ENCODE peak calls at places on chromosomes 11 and 22, in ten cellular contexts. O, Q, R, S, T, C, J, E, D and U are unnamed samples. For H3K36me3, the result is how much of the 10 kb centered on the place peaks cover.

GRCh38 chr11:110339456-110339855 is 43.0 kb upstream of the RDX start:
- DNase-seq in R (no peak), O (no peak), C (no peak), S (no peak), E (no peak), Q (no peak), J (no peak), D (no peak), T (no peak), U (no peak)

GRCh38 chr11:43632171-43632570 is 48.4 kb upstream of the HSD17B12 start:
- DNase-seq in J (no peak), O (no peak), C (no peak), S (no peak), E (no peak), Q (no peak), T (no peak), D (no peak), R (no peak), U (no peak)

GRCh38 chr11:13940611-13941256 is 21.8 kb upstream of the SPON1 start:
- DNase-seq in O (no peak), S (no peak), J (no peak), C (no peak), R (no peak), Q (no peak), T (no peak), D (no peak), E (no peak), U (no peak)

GRCh38 chr11:102603091-102603490 is 22.0 kb downstream of the MMP20 start:
- DNase-seq in D (no peak), E (no peak), J (peak), Q (no peak), T (no peak), S (no peak), R (no peak), C (no peak), O (no peak), U (no peak)

GRCh38 chr22:46577361-46578249 is 40.2 kb upstream of the CELSR1 start:
- DNase-seq in J (no peak), T (no peak), C (peak), R (no peak), S (peak), D (peak), Q (peak), O (peak), E (no peak), U (no peak)

GRCh38 chr11:45994421-45995341 is 72.2 kb downstream of the LARGE2 start:
- DNase-seq in Q (peak), T (no peak), C (no peak), S (no peak), O (no peak), D (peak), E (no peak), J (no peak), R (no peak), U (no peak)

GRCh38 chr22:41350087-41350486 is 31.7 kb upstream of the TEF start:
- DNase-seq in Q (no peak), J (no peak), O (no peak), T (no peak), E (no peak), R (no peak), D (peak), S (peak), C (no peak), U (no peak)

GRCh38 chr22:42613869-42614268 is 814 bp downstream of the POLDIP3 start:
- DNase-seq in O (no peak), Q (no peak), J (no peak), R (no peak), C (no peak), D (no peak), E (no peak), T (no peak), S (no peak), U (no peak)

GRCh38 chr22:43482310-43482625 is 70.5 kb downstream of the MPPED1 start:
- DNase-seq in T (no peak), J (no peak), Q (no peak), R (no peak), D (no peak), E (no peak), C (no peak), S (no peak), O (no peak), U (no peak)

GRCh38 chr11:13101836-13102574 is 92.9 kb downstream of the RASSF10 start:
- DNase-seq in S (no peak), R (no peak), T (no peak), D (no peak), E (no peak), C (no peak), J (no peak), Q (no peak), O (no peak), U (no peak)

GRCh38 chr22:30245181-30245984 is 1.2 kb downstream of the LIF start:
- DNase-seq in O (no peak), J (peak), C (no peak), T (no peak), R (no peak), E (no peak), S (peak), Q (no peak), D (no peak), U (no peak)

GRCh38 chr11:43948341-43949185 is 6.1 kb downstream of the C11orf96 start:
- DNase-seq in T (no peak), C (no peak), J (no peak), O (peak), D (no peak), S (no peak), Q (no peak), R (no peak), E (no peak), U (no peak)

GRCh38 chr11:108752297-108752751 is 87.5 kb downstream of the DDX10 start:
- DNase-seq in C (no peak), J (no peak), Q (no peak), R (no peak), E (no peak), D (no peak), S (no peak), O (no peak), T (no peak), U (no peak)
- H3K36me3 ChIP-seq in C (under half), J (under half), Q (under half), R (under half), E (under half), D (under half), S (under half), O (under half), T (under half), U (under half)

DNA sequence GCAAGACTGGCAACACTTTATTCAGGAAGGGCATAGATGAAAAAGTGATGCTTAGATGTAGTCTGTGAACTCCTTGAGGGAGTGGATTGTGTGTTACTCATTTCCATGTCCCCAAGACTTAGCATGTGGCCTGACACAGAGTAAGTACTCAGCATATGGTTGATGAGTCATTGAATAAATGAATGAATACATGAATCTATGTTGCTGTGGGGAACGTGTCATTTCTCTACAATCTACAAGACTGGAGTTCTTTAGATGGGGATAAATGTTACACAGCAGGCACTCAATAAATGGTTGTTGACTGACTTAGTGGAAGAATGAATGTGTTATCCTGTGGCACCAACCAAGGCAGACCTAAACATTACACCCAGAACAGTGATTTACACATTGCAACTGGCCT is 17.9 kb downstream of the BPIFC start:
- DNase-seq in R (no peak), Q (no peak), S (no peak), O (no peak), E (no peak), T (no peak), C (no peak), D (no peak), J (no peak), U (no peak)
- TF ChIP-seq EP300 in R (no peak), Q (no peak), S (no peak), O (no peak), E (no peak), T (no peak), C (no peak), D (no peak), J (no peak), U (no peak)

GRCh38 chr22:20563941-20564371 is 56.5 kb downstream of the MED15 start:
- DNase-seq in T (no peak), J (no peak), Q (no peak), R (no peak), E (no peak), S (no peak), O (no peak), D (no peak), C (peak), U (no peak)
- H3K36me3 ChIP-seq in T (under half), J (under half), Q (half or more), R (half or more), E (under half), S (under half), O (half or more), D (half or more), C (under half), U (under half)

GRCh38 chr22:23833017-23833795 is 5.6 kb downstream of the DERL3 start:
- DNase-seq in E (no peak), Q (peak), T (no peak), O (peak), J (no peak), S (no peak), C (peak), D (no peak), R (no peak), U (no peak)
- TF ChIP-seq EP300 in E (no peak), Q (no peak), T (no peak), O (no peak), J (no peak), S (no peak), C (no peak), D (no peak), R (no peak), U (no peak)

GRCh38 chr22:17143826-17144225 is 15.3 kb downstream of the HDHD5 start:
- DNase-seq in J (no peak), O (peak), E (no peak), C (no peak), R (no peak), T (no peak), D (no peak), Q (no peak), S (no peak), U (no peak)
- H3K36me3 ChIP-seq in J (under half), O (half or more), E (under half), C (under half), R (half or more), T (under half), D (half or more), Q (under half), S (under half), U (under half)

GRCh38 chr11:69918938-69919650 is 99.9 kb upstream of the FGF3 start:
- DNase-seq in C (peak), Q (peak), D (peak), O (peak), S (peak), J (peak), T (peak), E (no peak), R (peak), U (peak)
- TF ChIP-seq EP300 in C (no peak), Q (no peak), D (peak), O (no peak), S (no peak), J (no peak), T (no peak), E (no peak), R (no peak), U (no peak)

GRCh38 chr11:33704240-33705002 is 3.8 kb upstream of the C11orf91 start:
- DNase-seq in S (no peak), O (no peak), C (no peak), D (no peak), R (no peak), Q (no peak), E (no peak), T (no peak), J (no peak), U (no peak)

GRCh38 chr11:33708970-33709369 is 8.3 kb upstream of the C11orf91 start:
- DNase-seq in T (no peak), R (no peak), E (no peak), D (no peak), J (no peak), O (no peak), C (no peak), S (no peak), Q (no peak), U (no peak)

GRCh38 chr11:33706546-33706945 is 5.9 kb upstream of the C11orf91 start:
- DNase-seq in Q (no peak), J (no peak), E (no peak), D (no peak), T (no peak), S (no peak), R (no peak), C (no peak), O (no peak), U (no peak)

GRCh38 chr11:33709471-33709870 is 8.8 kb upstream of the C11orf91 start:
- DNase-seq in O (no peak), C (no peak), J (no peak), D (no peak), S (no peak), E (no peak), R (no peak), Q (no peak), T (no peak), U (no peak)

DNA sequence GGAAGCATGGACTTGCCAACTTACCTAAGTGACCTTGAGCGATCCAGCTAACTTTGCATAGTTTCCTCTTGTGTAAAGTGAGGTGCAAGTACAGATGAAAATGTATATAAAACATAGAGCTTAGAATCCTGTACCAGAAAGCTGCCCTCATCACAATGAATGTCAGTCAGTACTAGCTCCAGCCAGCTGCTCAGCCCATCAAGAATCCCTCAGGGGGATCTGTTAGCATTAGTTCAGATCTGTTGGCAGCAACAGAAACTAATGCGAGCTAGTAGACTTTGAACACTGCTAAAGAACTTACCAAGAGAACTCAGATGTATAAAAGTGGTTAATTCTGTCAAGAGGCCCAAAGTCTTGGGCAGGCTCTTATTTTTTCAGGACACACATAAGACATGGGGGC is 6.3 kb upstream of the C11orf91 start:
- DNase-seq in E (no peak), S (no peak), Q (no peak), T (no peak), R (no peak), D (no peak), C (no peak), O (no peak), J (no peak), U (no peak)
- H3K36me3 ChIP-seq in E (under half), S (under half), Q (half or more), T (under half), R (half or more), D (half or more), C (under half), O (under half), J (under half), U (under half)

GRCh38 chr22:44526431-44527115 is 28.5 kb upstream of the RTL6 start:
- DNase-seq in S (no peak), J (no peak), O (no peak), R (no peak), E (no peak), T (no peak), D (no peak), C (no peak), Q (peak), U (no peak)
- TF ChIP-seq EP300 in S (no peak), J (no peak), O (no peak), R (no peak), E (no peak), T (no peak), D (no peak), C (no peak), Q (no peak), U (no peak)

GRCh38 chr22:50447576-50448551 is 27.0 kb downstream of the SBF1 start:
- DNase-seq in R (peak), D (no peak), E (no peak), S (no peak), O (no peak), C (no peak), Q (no peak), T (no peak), J (no peak), U (no peak)
- H3K36me3 ChIP-seq in R (half or more), D (under half), E (under half), S (under half), O (half or more), C (under half), Q (under half), T (under half), J (under half), U (under half)

GRCh38 chr11:80393210-80393609 is 952.4 kb upstream of the TENM4 start:
- DNase-seq in J (no peak), E (no peak), Q (no peak), O (no peak), D (no peak), S (no peak), T (no peak), R (no peak), C (no peak), U (no peak)
- TF ChIP-seq EP300 in J (no peak), E (no peak), Q (no peak), O (no peak), D (no peak), S (no peak), T (no peak), R (no peak), C (no peak), U (no peak)